ENCODE peak calls at places on chromosomes 12 and 14, in seven cellular contexts. R is heart right ventricle, S is stomach, X is BJ, A is WERI-Rb-1, Z is lung, W is transverse colon. N is an unnamed sample.

GRCh38 chr12:121240484-121241202 is 30.7 kb downstream of the P2RX4 start:
- DNase-seq in R (peak; percentile 79), S (peak; percentile 58), X (no peak), A (no peak), Z (peak; percentile 59), W (peak; percentile 75), N (no peak)

GRCh38 chr14:52906141-52906601 is 44.7 kb downstream of the FERMT2 start:
- DNase-seq in R (no peak), S (no peak), X (peak; percentile 71), A (no peak), Z (no peak), W (no peak), N (no peak)

GRCh38 chr14:89237923-89238529 is 179.0 kb downstream of the FOXN3 start:
- DNase-seq in R (no peak), S (no peak), X (no peak), A (no peak), Z (no peak), W (no peak), N (no peak)

GRCh38 chr12:30862486-30862885 is 64.1 kb upstream of the TSPAN11 start:
- DNase-seq in R (peak; percentile 63), S (no peak), X (no peak), A (no peak), Z (no peak), W (no peak), N (no peak)

GRCh38 chr14:74571901-74572828 is 39.9 kb downstream of the LTBP2 start:
- DNase-seq in R (no peak), S (no peak), X (peak; percentile 99), A (peak; percentile 83), Z (no peak), W (peak; percentile 21), N (no peak)

GRCh38 chr14:70052990-70053389 is 135.8 kb downstream of the SLC8A3 start:
- DNase-seq in R (no peak), S (no peak), X (no peak), A (no peak), Z (no peak), W (no peak), N (no peak)

GRCh38 chr12:130266751-130267150 is 70.9 kb upstream of the PIWIL1 start:
- DNase-seq in R (no peak), S (no peak), X (no peak), A (peak; percentile 68), Z (no peak), W (no peak), N (no peak)

GRCh38 chr12:51886021-51886710 is 1.7 kb upstream of the ANKRD33 start:
- DNase-seq in R (peak; percentile 57), S (no peak), X (peak; percentile 88), A (no peak), Z (peak; percentile 69), W (peak; percentile 51), N (no peak)

GRCh38 chr14:104724407-104724980 is 465 bp downstream of the ADSS1 start:
- DNase-seq in R (peak; percentile 79), S (peak; percentile 53), X (no peak), A (peak; percentile 40), Z (peak; percentile 49), W (peak; percentile 38), N (no peak)

GRCh38 chr14:50773632-50774541 is 57.1 kb downstream of the NIN start:
- DNase-seq in R (no peak), S (peak; percentile 69), X (no peak), A (peak; percentile 73), Z (no peak), W (peak; percentile 34), N (no peak)

GRCh38 chr14:92651106-92651792 is 97.2 kb downstream of the LGMN start:
- DNase-seq in R (no peak), S (peak; percentile 55), X (no peak), A (no peak), Z (peak; percentile 51), W (peak; percentile 57), N (peak; percentile 86)

GRCh38 chr12:114407566-114408411 is 1.8 kb upstream of the TBX5 start:
- DNase-seq in R (no peak), S (no peak), X (peak; percentile 49), A (no peak), Z (no peak), W (no peak), N (no peak)

GRCh38 chr14:76117789-76118188 is 33.9 kb upstream of the GPATCH2L start:
- DNase-seq in R (no peak), S (no peak), X (no peak), A (peak; percentile 83), Z (no peak), W (no peak), N (no peak)

GRCh38 chr12:71469235-71469873 is 29.8 kb downstream of the LGR5 start:
- DNase-seq in R (no peak), S (no peak), X (no peak), A (peak; percentile 30), Z (no peak), W (no peak), N (no peak)

GRCh38 chr12:57430117-57430930 is 519 bp downstream of the R3HDM2 start:
- DNase-seq in R (peak; percentile 55), S (peak; percentile 47), X (no peak), A (no peak), Z (peak; percentile 42), W (no peak), N (no peak)

GRCh38 chr14:47256968-47257367 is 418.4 kb downstream of the MDGA2 start:
- DNase-seq in R (no peak), S (no peak), X (no peak), A (no peak), Z (no peak), W (no peak), N (no peak)

GRCh38 chr14:50021261-50021660 is 95.1 kb downstream of the VCPKMT start:
- DNase-seq in R (no peak), S (no peak), X (no peak), A (no peak), Z (no peak), W (no peak), N (no peak)

GRCh38 chr12:2647186-2647585 is 147.6 kb upstream of the FKBP4 start:
- DNase-seq in R (no peak), S (no peak), X (no peak), A (no peak), Z (no peak), W (peak; percentile 3), N (no peak)

GRCh38 chr12:69987453-69988102 is 162.6 kb downstream of the MYRFL start:
- DNase-seq in R (no peak), S (no peak), X (peak; percentile 85), A (no peak), Z (no peak), W (peak; percentile 64), N (no peak)

GRCh38 chr12:30763053-30763452 is 8.3 kb upstream of the CAPRIN2 start:
- DNase-seq in R (no peak), S (peak; percentile 36), X (no peak), A (no peak), Z (no peak), W (no peak), N (no peak)

GRCh38 chr12:112183141-112183581 is 57.8 kb downstream of the TRAFD1 start:
- DNase-seq in R (no peak), S (no peak), X (no peak), A (no peak), Z (no peak), W (no peak), N (no peak)

GRCh38 chr12:54000105-54000773 is at the start of gene HOXC9:
- DNase-seq in R (no peak), S (no peak), X (no peak), A (no peak), Z (no peak), W (no peak), N (no peak)
- TF ChIP-seq CTCF in R (no peak), S (no peak), X (no peak), A (no peak), Z (no peak), W (no peak), N (no peak)

DNA sequence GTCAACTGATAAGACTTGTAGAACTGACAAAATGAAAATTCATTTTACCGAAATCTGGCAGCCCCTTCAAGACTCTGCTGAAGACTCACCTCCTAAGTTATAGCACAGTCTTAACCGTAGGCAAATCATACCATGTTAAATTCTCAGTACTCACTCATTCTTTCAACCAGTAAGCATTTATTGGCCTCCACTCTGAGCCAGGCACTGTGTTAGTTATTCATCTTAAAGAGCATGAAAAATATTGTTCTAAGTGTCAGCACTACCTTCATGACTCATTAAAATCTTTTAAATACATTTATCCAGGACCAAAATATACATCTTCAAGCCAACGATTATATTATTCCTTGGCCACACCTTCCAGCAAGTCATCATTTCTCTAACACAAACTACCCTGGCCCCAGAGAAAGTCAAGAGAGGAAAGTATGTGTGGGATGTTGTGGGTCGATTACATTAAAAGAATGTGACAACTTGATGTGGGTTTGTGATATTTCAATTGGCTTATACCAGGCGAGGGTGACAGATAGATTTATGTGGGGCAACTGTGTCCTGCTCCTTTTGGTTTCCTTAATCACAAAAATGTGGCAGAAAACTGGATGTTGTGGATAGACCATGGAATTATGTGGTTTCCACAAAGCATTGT is 55.0 kb downstream of the TMEM30B start:
- DNase-seq in R (no peak), S (no peak), X (no peak), A (no peak), Z (no peak), W (no peak), N (no peak)
- H3K27me3 ChIP-seq in R (peaks cover 4% of the 10 kb centered on the region), S (no peaks in the 10 kb centered on the region), X (peaks cover 1% of the 10 kb centered on the region), A (no peaks in the 10 kb centered on the region), Z (no peaks in the 10 kb centered on the region), W (peaks cover 13% of the 10 kb centered on the region), N (no peaks in the 10 kb centered on the region)

GRCh38 chr12:4960547-4960946 is 50.8 kb downstream of the KCNA1 start:
- DNase-seq in R (no peak), S (no peak), X (no peak), A (no peak), Z (no peak), W (no peak), N (no peak)
- TF ChIP-seq CTCF in R (no peak), S (no peak), X (no peak), A (no peak), Z (no peak), W (no peak), N (no peak)

DNA sequence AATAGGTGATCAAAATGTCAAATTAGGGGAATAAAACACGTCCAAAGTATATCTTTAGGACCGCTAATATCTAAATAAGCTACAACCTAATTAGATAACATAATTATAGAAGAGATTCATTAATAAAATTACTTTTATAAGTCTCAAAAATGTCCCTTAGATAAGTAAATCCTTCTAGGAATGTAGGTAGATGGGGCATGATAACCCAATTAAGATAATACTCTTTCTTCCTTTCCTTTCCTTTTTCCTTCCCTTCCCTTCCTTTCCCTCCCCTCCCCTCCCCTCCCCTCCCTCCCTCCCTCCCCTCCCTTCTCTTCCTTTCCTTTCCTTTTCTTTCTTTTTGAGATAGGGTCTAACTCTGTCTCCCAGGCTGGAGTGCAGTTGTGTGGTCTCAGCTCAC is 11.0 kb upstream of the SLC2A3 start:
- DNase-seq in R (no peak), S (no peak), X (no peak), A (no peak), Z (no peak), W (no peak), N (no peak)
- H3K27me3 ChIP-seq in R (no peaks in the 10 kb centered on the region), S (no peaks in the 10 kb centered on the region), X (no peaks in the 10 kb centered on the region), A (no peaks in the 10 kb centered on the region), Z (no peaks in the 10 kb centered on the region), W (no peaks in the 10 kb centered on the region), N (no peaks in the 10 kb centered on the region)